ENCODE peak calls at places on chromosomes 1 and 21, in five cellular contexts. Y is HepG2, R is H1, M is K562, E is GM12878. N is an unnamed sample.

GRCh38 chr1:183069562-183070216 is 46.5 kb downstream of the LAMC1 start:
- DNase-seq in Y (peak; percentile 76), R (no peak), M (no peak), E (no peak), N (no peak)

GRCh38 chr1:115679141-115679611 is 37.4 kb downstream of the VANGL1 start:
- DNase-seq in Y (no peak), R (no peak), M (no peak), E (no peak), N (no peak)

GRCh38 chr1:235136111-235136510 is 7.5 kb upstream of the TOMM20 start:
- DNase-seq in Y (no peak), R (peak; percentile 11), M (no peak), E (no peak), N (no peak)

GRCh38 chr1:109040627-109041613 is 982 bp downstream of the WDR47 start:
- DNase-seq in Y (no peak), R (peak; percentile 63), M (peak; percentile 52), E (no peak), N (peak; percentile 39)

GRCh38 chr1:225737866-225738265 is 39.8 kb upstream of the SRP9 start:
- DNase-seq in Y (no peak), R (no peak), M (no peak), E (no peak), N (no peak)

GRCh38 chr1:157959750-157960149 is 33.7 kb upstream of the KIRREL1 start:
- DNase-seq in Y (no peak), R (no peak), M (no peak), E (no peak), N (no peak)

GRCh38 chr1:52574594-52574993 is 21.7 kb upstream of the TUT4 start:
- DNase-seq in Y (no peak), R (no peak), M (no peak), E (no peak), N (no peak)

GRCh38 chr1:221740941-221741363 is 937 bp downstream of the DUSP10 start:
- DNase-seq in Y (no peak), R (no peak), M (no peak), E (no peak), N (no peak)

GRCh38 chr1:201184734-201185453 is 5.7 kb upstream of the IGFN1 start:
- DNase-seq in Y (peak; percentile 58), R (peak; percentile 51), M (peak; percentile 34), E (no peak), N (peak; percentile 46)

GRCh38 chr1:241592273-241592958 is 47.8 kb downstream of the CHML start:
- DNase-seq in Y (no peak), R (no peak), M (no peak), E (peak; percentile 13), N (no peak)

GRCh38 chr1:169601096-169601881 is 15.0 kb upstream of the F5 start:
- DNase-seq in Y (peak; percentile 30), R (no peak), M (peak; percentile 18), E (peak; percentile 52), N (no peak)

GRCh38 chr1:43140583-43140982 is 31.5 kb downstream of the EBNA1BP2 start:
- DNase-seq in Y (no peak), R (no peak), M (no peak), E (no peak), N (no peak)

GRCh38 chr1:172727956-172728603 is 69.2 kb downstream of the FASLG start:
- DNase-seq in Y (peak; percentile 71), R (peak; percentile 62), M (peak; percentile 71), E (no peak), N (peak; percentile 58)

GRCh38 chr1:89987170-89987819 is 7.6 kb upstream of the ZNF326 start:
- DNase-seq in Y (peak; percentile 62), R (no peak), M (peak; percentile 51), E (peak; percentile 45), N (peak; percentile 30)

GRCh38 chr1:24525606-24526005 is 23.0 kb downstream of the RCAN3 start:
- DNase-seq in Y (no peak), R (no peak), M (no peak), E (no peak), N (no peak)

GRCh38 chr1:50667710-50668356 is 244.6 kb upstream of the DMRTA2 start:
- DNase-seq in Y (no peak), R (no peak), M (no peak), E (no peak), N (no peak)

GRCh38 chr21:38448619-38449186 is 49.6 kb downstream of the ERG start:
- DNase-seq in Y (no peak), R (no peak), M (no peak), E (no peak), N (peak; percentile 34)

GRCh38 chr1:226424228-226425003 is 16.5 kb upstream of the PARP1 start:
- DNase-seq in Y (no peak), R (no peak), M (no peak), E (no peak), N (no peak)

GRCh38 chr1:226542623-226543103 is 5.9 kb upstream of the STUM start:
- DNase-seq in Y (peak; percentile 54), R (no peak), M (no peak), E (no peak), N (no peak)

GRCh38 chr1:6489383-6489765 is 2.1 kb downstream of the PLEKHG5 start:
- DNase-seq in Y (no peak), R (no peak), M (no peak), E (no peak), N (no peak)

GRCh38 chr21:36910581-36911307 is 55.7 kb downstream of the HLCS start:
- DNase-seq in Y (no peak), R (no peak), M (no peak), E (no peak), N (no peak)

GRCh38 chr1:242185728-242186127 is 186.8 kb upstream of the MAP1LC3C start:
- DNase-seq in Y (no peak), R (no peak), M (no peak), E (no peak), N (no peak)

GRCh38 chr1:3819626-3820245 is 23.4 kb upstream of the LRRC47 start:
- DNase-seq in Y (no peak), R (no peak), M (no peak), E (no peak), N (no peak)

GRCh38 chr1:36696261-36696940 is 213.7 kb upstream of the CSF3R start:
- DNase-seq in Y (no peak), R (no peak), M (no peak), E (no peak), N (no peak)

GRCh38 chr1:31111290-31111951 is 45.9 kb upstream of the PUM1 start:
- DNase-seq in Y (no peak), R (peak; percentile 55), M (no peak), E (no peak), N (no peak)

GRCh38 chr1:172399369-172400072 is 21.0 kb upstream of the C1orf105 start:
- DNase-seq in Y (peak; percentile 78), R (no peak), M (no peak), E (no peak), N (no peak)

GRCh38 chr1:211734359-211734758 is 58.9 kb upstream of the NEK2 start:
- DNase-seq in Y (no peak), R (no peak), M (no peak), E (no peak), N (no peak)

GRCh38 chr1:64915381-64916274 is 50.7 kb downstream of the JAK1 start:
- DNase-seq in Y (peak; percentile 93), R (no peak), M (no peak), E (no peak), N (no peak)

GRCh38 chr1:199313444-199313843 is 674.6 kb downstream of the PTPRC start:
- DNase-seq in Y (no peak), R (no peak), M (no peak), E (no peak), N (no peak)

GRCh38 chr1:118154220-118154619 is 30.8 kb downstream of the SPAG17 start:
- DNase-seq in Y (no peak), R (no peak), M (no peak), E (peak; percentile 3), N (no peak)
- TF ChIP-seq ATF2 in Y (no peak), R (no peak), M (no peak), E (no peak), N (no peak)

GRCh38 chr1:177925006-177925405 is 44.9 kb downstream of the SEC16B start:
- DNase-seq in Y (no peak), R (no peak), M (no peak), E (no peak), N (no peak)
- TF ChIP-seq USF2 in Y (no peak), R (no peak), M (no peak), E (no peak), N (no peak)

GRCh38 chr1:217079579-217079978 is 356.4 kb upstream of the ESRRG start:
- DNase-seq in Y (no peak), R (no peak), M (no peak), E (no peak), N (no peak)
- TF ChIP-seq ATF3 in Y (no peak), R (no peak), M (no peak), E (no peak), N (no peak)

GRCh38 chr21:39454949-39455668 is 3.3 kb downstream of the SH3BGR start:
- DNase-seq in Y (no peak), R (no peak), M (no peak), E (no peak), N (no peak)

GRCh38 chr21:39453571-39454179 is 1.9 kb downstream of the SH3BGR start:
- DNase-seq in Y (no peak), R (no peak), M (no peak), E (no peak), N (no peak)

GRCh38 chr21:39451332-39452206 is at the start of gene SH3BGR:
- DNase-seq in Y (no peak), R (peak; percentile 65), M (peak; percentile 75), E (no peak), N (peak; percentile 70)

GRCh38 chr21:39452965-39453332 is 1.2 kb downstream of the SH3BGR start:
- DNase-seq in Y (no peak), R (no peak), M (no peak), E (no peak), N (no peak)

DNA sequence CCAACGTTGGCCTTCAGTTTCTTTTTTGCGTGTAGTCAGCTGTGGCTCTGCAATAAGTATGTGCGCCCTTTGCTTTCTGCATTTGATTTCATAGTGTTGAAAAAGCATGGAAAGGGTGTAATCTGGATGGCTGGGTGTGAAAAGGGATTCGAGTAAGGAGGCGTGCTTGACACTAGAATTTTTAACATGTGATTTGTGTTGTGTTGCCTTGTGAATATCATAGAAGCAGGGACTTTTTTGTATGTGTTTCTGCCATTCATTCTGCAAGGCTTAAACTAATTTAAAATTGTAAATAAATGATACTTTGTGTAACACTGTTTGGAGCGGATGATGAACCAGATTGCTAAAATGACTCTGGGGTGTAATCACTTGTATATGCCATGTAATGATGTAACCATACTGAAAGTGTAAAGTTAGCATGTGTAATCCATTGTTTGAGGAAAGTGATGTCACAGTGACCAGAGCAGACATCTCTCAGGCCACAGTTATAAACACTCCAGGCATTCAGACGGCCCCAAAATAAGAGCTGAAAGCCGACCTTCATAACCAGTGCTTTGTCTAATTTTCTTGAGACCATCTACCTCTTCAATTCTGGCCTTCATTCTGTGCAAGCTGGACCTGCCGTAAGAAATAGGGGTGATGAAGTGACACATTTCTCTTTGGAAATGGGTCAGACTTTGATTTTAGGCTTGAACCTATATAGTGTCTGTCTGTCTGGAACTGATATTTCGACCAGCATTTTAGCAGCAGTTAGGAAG is 616 bp downstream of the SH3BGR start:
- DNase-seq in Y (peak; percentile 3), R (no peak), M (no peak), E (no peak), N (no peak)
- TF ChIP-seq ATF2 in Y (no peak), R (no peak), M (no peak), E (no peak), N (no peak)

N was measured in WTC11.